ENCODE peak calls at places on chromosomes 2 and 18, in eight cellular contexts. N is A172; I is fibroblast of pulmonary artery; E is hepatocyte; L is endothelial cell; K is iris pigment epithelial cell; T is CD4-positive, CD25-positive, alpha-beta regulatory T cell; V is ACHN. M is an unnamed sample.

GRCh38 chr18:71398530-71398929 is 1109.7 kb downstream of the SOCS6 start:
- DNase-seq in T (no peak), N (no peak), E (peak; percentile 10), V (peak; percentile 25), I (peak; percentile 56), L (no peak), K (no peak), M (peak; percentile 75)

GRCh38 chr2:173459363-173459762 is 104.7 kb downstream of the CDCA7 start:
- DNase-seq in T (no peak), E (no peak), K (no peak), V (no peak), N (no peak), L (no peak), I (no peak), M (no peak)

GRCh38 chr2:236177967-236178909 is 10.1 kb upstream of the GBX2 start:
- DNase-seq in T (no peak), E (peak; percentile 84), I (peak; percentile 62), L (peak; percentile 92), V (peak; percentile 90), N (peak; percentile 75), K (peak; percentile 44), M (peak; percentile 17)

GRCh38 chr2:215918901-215919585 is 94.3 kb downstream of the MREG start:
- DNase-seq in V (no peak), N (no peak), L (no peak), I (no peak), T (no peak), K (no peak), E (no peak), M (no peak)

GRCh38 chr2:43475922-43476321 is 119.9 kb downstream of the THADA start:
- DNase-seq in E (no peak), N (no peak), I (no peak), V (no peak), L (no peak), T (no peak), K (no peak), M (no peak)

GRCh38 chr18:57437782-57438668 is 2.9 kb downstream of the ONECUT2 start:
- DNase-seq in T (no peak), E (peak; percentile 83), N (peak; percentile 49), V (peak; percentile 85), K (peak; percentile 44), I (peak; percentile 70), L (peak; percentile 85), M (peak; percentile 7)

GRCh38 chr18:73407506-73407905 is 539.7 kb upstream of the NETO1 start:
- DNase-seq in L (no peak), I (peak; percentile 45), E (no peak), K (no peak), T (no peak), V (no peak), N (no peak), M (no peak)

GRCh38 chr2:169225906-169226305 is 136.4 kb downstream of the LRP2 start:
- DNase-seq in T (no peak), N (no peak), V (no peak), K (no peak), L (no peak), I (no peak), E (no peak), M (no peak)

GRCh38 chr18:74674487-74674886 is 76.8 kb downstream of the ZNF407 start:
- DNase-seq in E (no peak), T (no peak), V (no peak), N (no peak), K (no peak), L (no peak), I (no peak), M (no peak)

GRCh38 chr2:23703583-23704385 is 223.1 kb downstream of the ATAD2B start:
- DNase-seq in I (no peak), L (no peak), V (no peak), T (no peak), N (peak; percentile 8), E (peak; percentile 1), K (no peak), M (no peak)

GRCh38 chr2:102114851-102115497 is 27.6 kb upstream of the IL1R1 start:
- DNase-seq in T (no peak), V (no peak), N (peak; percentile 81), L (no peak), E (no peak), K (peak; percentile 81), I (peak; percentile 77), M (no peak)

GRCh38 chr2:158745067-158745865 is 49.9 kb upstream of the DAPL1 start:
- DNase-seq in K (peak; percentile 79), I (peak; percentile 82), T (peak; percentile 10), E (peak; percentile 83), V (peak; percentile 70), N (peak; percentile 71), L (peak; percentile 63), M (peak; percentile 76)

GRCh38 chr2:84306361-84306760 is 152.7 kb downstream of the SUCLG1 start:
- DNase-seq in I (no peak), L (no peak), V (no peak), E (no peak), K (no peak), T (no peak), N (no peak), M (no peak)

GRCh38 chr2:172434821-172435607 is 7.6 kb downstream of the ITGA6 start:
- DNase-seq in V (no peak), L (no peak), I (no peak), T (peak; percentile 15), N (no peak), K (peak; percentile 34), E (no peak), M (no peak)

GRCh38 chr2:158359846-158360245 is 96.7 kb downstream of the CCDC148 start:
- DNase-seq in N (peak; percentile 83), K (peak; percentile 43), V (no peak), E (peak; percentile 17), L (no peak), T (no peak), I (peak; percentile 7), M (no peak)

GRCh38 chr2:43021791-43022500 is 204.5 kb downstream of the ZFP36L2 start:
- DNase-seq in K (no peak), N (no peak), T (no peak), E (peak; percentile 69), L (no peak), I (no peak), V (no peak), M (no peak)

GRCh38 chr2:129067921-129068320 is 749.3 kb upstream of the HS6ST1 start:
- DNase-seq in I (no peak), K (no peak), E (no peak), L (no peak), N (no peak), T (no peak), V (no peak), M (no peak)

GRCh38 chr2:237184192-237184922 is 98.7 kb downstream of the COPS8 start:
- DNase-seq in L (no peak), V (no peak), E (no peak), T (no peak), I (peak; percentile 76), K (peak; percentile 88), N (peak; percentile 72), M (no peak)